ENCODE peak calls at places on chromosomes 7 and 10, in seven cellular contexts. V is adrenal gland, F is suprapubic skin, E is lower lobe of right lung, J is PC-9, T is astrocyte of the spinal cord, B is ovary. O is an unnamed sample.

GRCh38 chr10:78656815-78657621 is 411.7 kb upstream of the ZMIZ1 start:
- DNase-seq in J (no peak), T (peak), E (peak), F (no peak), B (no peak), V (no peak), O (no peak)

GRCh38 chr7:100158229-100159098 is at the start of gene TRAPPC14:
- DNase-seq in T (peak), E (peak), B (peak), F (peak), J (peak), V (peak), O (no peak)

GRCh38 chr7:47394216-47394615 is 187.7 kb downstream of the TNS3 start:
- DNase-seq in F (no peak), V (peak), B (no peak), T (no peak), J (no peak), E (no peak), O (no peak)

GRCh38 chr10:5544216-5544805 is 19.6 kb downstream of the CALML3 start:
- DNase-seq in F (peak), E (peak), V (no peak), B (no peak), J (peak), T (no peak), O (no peak)

GRCh38 chr7:29208410-29209250 is 14.1 kb downstream of the CHN2 start:
- DNase-seq in J (no peak), V (no peak), F (no peak), E (no peak), B (no peak), T (no peak), O (no peak)

GRCh38 chr7:139004321-139005075 is 23.3 kb upstream of the KIAA1549 start:
- DNase-seq in B (no peak), F (no peak), T (no peak), J (no peak), E (no peak), V (no peak), O (no peak)

GRCh38 chr7:91416485-91416884 is 152.3 kb downstream of the FZD1 start:
- DNase-seq in T (no peak), F (no peak), B (no peak), V (no peak), E (no peak), J (no peak), O (no peak)

GRCh38 chr10:72509206-72509799 is 116.6 kb downstream of the MICU1 start:
- DNase-seq in J (no peak), V (no peak), F (no peak), T (no peak), B (no peak), E (no peak), O (no peak)

GRCh38 chr10:73859441-73860049 is 14.8 kb downstream of the CAMK2G start:
- DNase-seq in F (no peak), T (no peak), E (no peak), J (no peak), V (no peak), B (no peak), O (no peak)

GRCh38 chr10:815338-816104 is 116.0 kb downstream of the LARP4B start:
- DNase-seq in F (no peak), J (no peak), B (no peak), V (no peak), E (no peak), T (no peak), O (no peak)

GRCh38 chr10:13673165-13673564 is 86.4 kb downstream of the PRPF18 start:
- DNase-seq in T (no peak), E (no peak), V (no peak), B (no peak), J (no peak), F (no peak), O (no peak)

GRCh38 chr7:98621573-98622482 is 4.7 kb downstream of the NPTX2 start:
- DNase-seq in B (no peak), T (no peak), E (no peak), F (no peak), V (no peak), J (no peak), O (no peak)

DNA sequence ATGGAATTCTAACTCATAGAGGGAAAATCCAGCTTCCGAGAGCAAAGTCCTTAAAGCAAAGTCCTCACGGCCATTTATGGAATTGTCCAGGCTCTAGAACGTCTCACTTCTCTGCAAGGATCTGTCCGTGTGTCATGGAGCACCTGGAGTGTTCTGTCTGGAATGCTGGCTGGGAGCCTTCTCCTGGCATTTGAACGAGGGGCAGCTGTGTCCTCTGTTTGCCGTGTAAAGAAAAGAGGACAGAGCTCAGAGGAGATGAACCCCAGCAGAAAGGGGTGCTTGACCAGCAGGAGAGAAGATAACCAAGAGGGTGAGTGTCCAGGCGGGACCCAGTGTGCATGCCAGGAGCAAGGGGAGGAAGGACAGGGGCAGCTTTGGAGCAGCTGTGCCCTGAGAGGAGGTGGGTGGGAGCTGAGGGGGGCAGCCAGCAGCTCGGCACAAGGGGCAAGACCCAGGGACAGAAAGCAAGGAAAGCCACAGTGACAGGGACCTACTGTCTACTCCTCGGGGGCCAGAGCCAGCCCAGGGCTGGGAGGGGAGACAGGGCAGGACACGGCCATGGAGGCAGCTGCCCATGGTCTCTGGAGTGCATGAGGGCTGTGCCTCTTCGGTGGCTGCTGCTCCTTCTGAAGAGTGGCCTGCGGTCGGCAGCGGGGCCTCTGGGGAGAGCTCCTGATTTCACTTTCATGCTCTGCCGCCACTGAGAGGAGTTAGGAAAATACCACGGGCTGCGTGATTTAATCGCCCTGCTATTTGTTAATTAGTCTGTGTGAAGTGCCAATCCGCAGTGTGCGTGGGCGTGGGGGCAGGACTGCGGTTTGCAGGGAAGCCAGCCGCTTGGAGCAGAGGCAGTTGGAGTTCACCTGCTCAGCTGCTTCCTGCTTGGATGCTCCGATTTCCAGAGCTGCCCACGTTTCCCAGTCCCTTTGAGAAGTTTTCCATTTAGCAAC is 149.3 kb upstream of the SHH start:
- DNase-seq in V (no peak), E (peak), T (peak), J (no peak), F (no peak), B (no peak), O (no peak)
- H3K4me3 ChIP-seq in V (no peak), E (no peak), T (no peak), J (no peak), F (no peak), B (no peak), O (no peak)

GRCh38 chr10:43684198-43684559 is 35.5 kb upstream of the ZNF32 start:
- DNase-seq in E (no peak), J (no peak), V (no peak), T (no peak), F (no peak), B (no peak), O (no peak)

GRCh38 chr10:43681721-43682120 is 33.0 kb upstream of the ZNF32 start:
- DNase-seq in V (no peak), T (no peak), F (no peak), J (no peak), E (no peak), B (no peak), O (no peak)

GRCh38 chr10:43682956-43683355 is 34.3 kb upstream of the ZNF32 start:
- DNase-seq in J (no peak), B (no peak), E (no peak), F (no peak), T (no peak), V (no peak), O (no peak)

GRCh38 chr10:43685744-43686143 is 37.1 kb upstream of the ZNF32 start:
- DNase-seq in E (no peak), B (no peak), J (no peak), V (no peak), T (no peak), F (no peak), O (no peak)

DNA sequence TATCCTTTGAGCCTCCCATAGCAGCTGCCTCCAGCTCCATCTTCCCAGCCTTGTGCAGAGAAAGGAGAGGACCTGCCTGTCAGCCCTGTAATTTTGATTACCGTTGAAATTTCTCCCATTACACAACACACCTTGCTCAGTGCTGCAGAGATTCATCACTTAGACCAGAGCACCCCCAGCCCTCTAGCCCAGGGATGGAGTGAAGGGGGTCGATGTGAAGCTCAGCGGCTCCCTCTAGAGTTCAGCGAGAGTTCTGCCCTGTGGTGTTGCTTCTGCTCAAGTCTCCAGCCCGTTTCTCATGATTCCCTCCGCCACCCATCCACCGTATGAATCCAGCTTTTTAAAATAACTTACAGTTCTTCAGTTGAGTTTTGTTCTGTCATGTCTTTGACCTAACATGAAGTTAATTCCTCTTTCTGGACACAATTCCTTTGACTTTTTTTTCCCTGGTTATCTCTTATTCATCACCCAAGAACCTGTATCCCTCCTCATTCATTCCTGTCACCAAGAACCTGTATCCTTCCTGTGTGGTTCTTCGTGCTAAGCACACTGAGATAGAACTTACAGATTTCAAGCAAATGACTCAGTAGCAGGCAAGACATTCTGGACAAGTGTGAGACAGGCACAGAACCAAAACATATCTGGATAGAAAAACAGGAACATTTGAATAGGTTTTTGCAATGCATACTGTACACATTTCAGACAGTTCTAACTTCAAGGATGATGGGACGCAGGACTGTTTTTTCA is 34.9 kb upstream of the ZNF32 start:
- DNase-seq in B (no peak), T (no peak), J (no peak), V (no peak), F (peak), E (no peak), O (no peak)
- TF ChIP-seq CTCF in B (no peak), T (peak), J (peak), V (no peak), F (peak), E (peak), O (peak)

GRCh38 chr10:43350139-43350538 is 21.3 kb upstream of the FXYD4 start:
- DNase-seq in E (no peak), J (peak), T (no peak), F (no peak), B (no peak), V (no peak), O (no peak)

GRCh38 chr10:43352951-43353350 is 18.5 kb upstream of the FXYD4 start:
- DNase-seq in T (no peak), E (no peak), F (no peak), J (no peak), V (no peak), B (no peak), O (no peak)

GRCh38 chr10:43353495-43354324 is 17.7 kb upstream of the FXYD4 start:
- DNase-seq in J (peak), T (no peak), B (no peak), E (no peak), F (no peak), V (no peak), O (no peak)

GRCh38 chr10:43350686-43351085 is 20.8 kb upstream of the FXYD4 start:
- DNase-seq in J (no peak), T (no peak), B (no peak), F (no peak), E (no peak), V (no peak), O (no peak)

GRCh38 chr10:43351301-43351700 is 20.1 kb upstream of the FXYD4 start:
- DNase-seq in J (no peak), T (no peak), B (no peak), E (no peak), V (no peak), F (no peak), O (no peak)
- H3K4me3 ChIP-seq in J (no peak), T (no peak), B (no peak), E (no peak), V (no peak), F (no peak), O (no peak)

DNA sequence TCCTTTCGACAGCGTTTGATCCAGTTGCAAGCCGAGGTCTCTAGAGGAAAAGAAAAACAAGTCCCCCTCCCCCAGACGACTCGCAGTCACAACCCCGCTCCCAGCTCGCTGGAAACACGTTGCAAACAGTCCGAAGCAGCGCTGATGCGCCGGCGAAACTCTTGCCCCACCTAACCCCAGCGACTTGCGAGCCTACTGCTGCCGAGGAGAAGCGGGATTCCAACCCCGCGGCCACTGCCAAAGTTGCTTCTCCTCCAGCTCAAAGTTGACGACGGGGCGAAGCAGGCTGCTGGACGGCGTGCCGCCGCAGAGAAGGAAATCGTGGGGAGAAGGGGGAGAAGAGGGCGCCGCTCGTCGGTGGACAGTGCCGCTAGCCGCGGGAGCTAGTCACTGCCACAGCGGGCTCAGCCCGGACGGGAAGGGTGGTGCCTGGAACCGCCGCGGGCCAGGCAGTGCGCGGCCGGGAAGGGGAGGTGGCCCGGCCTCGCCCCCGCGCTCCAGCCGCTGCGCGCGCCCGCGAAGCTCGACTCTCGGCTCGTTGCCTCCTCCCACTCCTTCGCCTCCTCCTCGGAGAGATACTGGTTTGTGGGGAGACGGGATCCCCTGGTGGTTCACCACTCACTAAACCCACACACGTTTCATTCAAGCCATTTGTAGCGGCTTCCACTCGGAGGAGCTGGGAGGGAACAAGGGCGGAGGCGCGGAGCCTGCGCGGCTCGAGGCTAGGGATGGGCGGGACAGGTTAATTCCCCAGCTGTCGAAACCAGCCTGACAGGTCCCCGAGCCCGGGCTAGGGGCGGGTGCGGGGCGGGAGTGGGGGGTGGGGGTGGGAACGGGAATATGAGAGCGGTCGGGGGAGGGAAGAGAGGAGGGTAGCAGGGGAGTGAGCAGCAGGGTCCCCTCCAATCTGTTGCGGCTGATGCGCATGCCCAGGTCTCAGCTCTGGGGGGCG is at the start of gene GPR37:
- DNase-seq in F (peak), V (no peak), T (peak), B (no peak), J (peak), E (peak), O (peak)
- TF ChIP-seq CTCF in F (peak), V (no peak), T (peak), B (no peak), J (no peak), E (no peak), O (peak)

GRCh38 chr7:64905547-64905946 is 2.5 kb downstream of the ZNF273 start:
- DNase-seq in T (no peak), F (no peak), V (no peak), J (no peak), B (no peak), E (no peak), O (no peak)
- H3K4me3 ChIP-seq in T (no peak), F (no peak), V (no peak), J (no peak), B (no peak), E (no peak), O (no peak)

GRCh38 chr7:88789480-88790064 is 6.0 kb downstream of the TEX47 start:
- DNase-seq in E (no peak), F (no peak), T (peak), B (no peak), J (no peak), V (no peak), O (no peak)
- TF ChIP-seq CTCF in E (peak), F (peak), T (peak), B (no peak), J (peak), V (peak), O (peak)

GRCh38 chr10:27157150-27157549 is 2.0 kb downstream of the MASTL start:
- DNase-seq in T (peak), V (no peak), E (no peak), B (no peak), J (no peak), F (no peak), O (no peak)
- H3K4me3 ChIP-seq in T (no peak), V (no peak), E (no peak), B (no peak), J (peak), F (no peak), O (peak)

DNA sequence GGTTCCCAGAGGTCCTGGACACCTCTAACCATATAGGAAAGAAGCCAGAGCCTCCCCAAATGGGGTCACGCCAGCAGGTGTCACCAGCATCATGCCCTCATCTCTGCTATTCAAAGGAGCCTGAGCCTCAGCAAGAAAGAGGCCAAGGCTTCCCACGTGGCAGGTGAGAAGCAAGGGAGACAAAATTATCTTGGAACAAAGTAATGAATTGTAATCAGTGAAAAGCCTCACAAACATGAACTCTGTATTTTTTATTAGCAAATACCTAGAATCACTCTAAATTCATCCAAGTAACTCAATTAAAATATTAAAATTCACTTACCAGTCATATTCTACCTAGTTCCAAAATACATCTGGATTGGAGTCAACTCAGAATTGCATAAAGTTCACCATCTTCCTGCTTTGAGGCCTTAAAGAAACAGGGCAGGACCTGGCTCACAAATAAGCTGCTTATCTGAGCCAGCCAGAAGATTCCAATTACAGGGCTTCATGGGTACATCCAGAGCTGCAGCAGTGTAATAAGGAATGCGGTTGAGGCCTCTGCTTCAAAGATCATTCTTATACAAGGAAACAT is 68.7 kb downstream of the SGMS1 start:
- DNase-seq in J (no peak), E (no peak), F (no peak), B (no peak), T (peak), V (no peak), O (no peak)
- TF ChIP-seq CTCF in J (no peak), E (no peak), F (no peak), B (no peak), T (no peak), V (no peak), O (no peak)

GRCh38 chr10:92238062-92238585 is 52.8 kb downstream of the CPEB3 start:
- DNase-seq in F (no peak), T (no peak), E (no peak), B (no peak), V (no peak), J (no peak), O (no peak)
- H3K4me3 ChIP-seq in F (peak), T (no peak), E (peak), B (peak), V (peak), J (peak), O (no peak)

O was measured in HFF-Myc.